ENCODE peak calls at places on chromosomes 6 and 20, in eight cellular contexts. H is upper lobe of right lung, N is epithelial cell of proximal tubule, Q is AG10803, P is sigmoid colon, D is lower leg skin, A is ovary, M is dorsolateral prefrontal cortex. E is an unnamed sample.

GRCh38 chr6:34223381-34223963 is 13.2 kb upstream of the HMGA1 start:
- DNase-seq in A (peak; percentile 55), M (no peak), D (peak; percentile 86), Q (no peak), H (peak; percentile 70), N (no peak), P (no peak), E (no peak)

GRCh38 chr20:15236812-15237211 is 899.4 kb upstream of the FLRT3 start:
- DNase-seq in D (no peak), M (no peak), A (no peak), Q (peak; percentile 59), H (no peak), N (no peak), P (no peak), E (no peak)

GRCh38 chr6:161393839-161394364 is 120.0 kb upstream of the AGPAT4 start:
- DNase-seq in A (no peak), Q (peak; percentile 90), M (peak; percentile 75), P (no peak), H (no peak), N (peak; percentile 68), D (no peak), E (no peak)

GRCh38 chr20:18694071-18694470 is 106.2 kb downstream of the DTD1 start:
- DNase-seq in D (no peak), H (no peak), N (no peak), M (no peak), Q (no peak), P (no peak), A (no peak), E (no peak)

GRCh38 chr6:82458147-82458546 is 94.5 kb downstream of the TPBG start:
- DNase-seq in D (no peak), M (no peak), P (no peak), Q (no peak), N (no peak), H (no peak), A (no peak), E (no peak)

GRCh38 chr6:25050356-25050755 is 114.6 kb upstream of the RIPOR2 start:
- DNase-seq in A (no peak), H (no peak), P (no peak), D (no peak), Q (peak; percentile 76), N (no peak), M (peak; percentile 76), E (no peak)

GRCh38 chr6:18091382-18091781 is 31.1 kb downstream of the NHLRC1 start:
- DNase-seq in D (no peak), P (no peak), M (no peak), H (no peak), A (no peak), Q (no peak), N (no peak), E (no peak)

GRCh38 chr6:36656441-36656840 is 22.1 kb upstream of the CDKN1A start:
- DNase-seq in D (no peak), M (no peak), Q (no peak), A (no peak), H (no peak), P (no peak), N (peak; percentile 97), E (no peak)

GRCh38 chr20:676315-676937 is 824 bp upstream of the SCRT2 start:
- DNase-seq in D (no peak), Q (no peak), P (no peak), A (no peak), H (no peak), M (no peak), N (no peak), E (no peak)

GRCh38 chr6:87287251-87287650 is 35.1 kb upstream of the SMIM8 start:
- DNase-seq in N (no peak), P (no peak), H (no peak), D (no peak), A (no peak), Q (peak; percentile 7), M (no peak), E (no peak)

GRCh38 chr6:28943557-28944411 is 20.0 kb upstream of the TRIM27 start:
- DNase-seq in H (peak; percentile 87), N (no peak), P (peak; percentile 81), D (peak; percentile 90), A (peak; percentile 57), M (peak; percentile 78), Q (peak; percentile 78), E (no peak)

GRCh38 chr6:15327271-15327670 is 81.4 kb downstream of the JARID2 start:
- DNase-seq in A (no peak), N (no peak), P (no peak), Q (no peak), M (no peak), H (no peak), D (no peak), E (no peak)

GRCh38 chr6:107695061-107695715 is 128.9 kb downstream of the SCML4 start:
- DNase-seq in D (peak; percentile 9), M (no peak), A (no peak), N (no peak), H (no peak), Q (peak; percentile 14), P (no peak), E (no peak)

GRCh38 chr6:2744206-2744771 is 6.4 kb downstream of the MYLK4 start:
- DNase-seq in M (peak; percentile 57), D (no peak), Q (no peak), N (no peak), A (no peak), H (no peak), P (no peak), E (no peak)
- TF ChIP-seq CTCF in M (no peak), D (no peak), Q (peak; percentile 40), N (peak; percentile 64), A (no peak), H (no peak), P (no peak), E (peak; percentile 77)

GRCh38 chr6:89944826-89945407 is 50.6 kb downstream of the GJA10 start:
- DNase-seq in N (no peak), A (no peak), D (no peak), P (no peak), M (no peak), H (no peak), Q (peak; percentile 8), E (no peak)
- TF ChIP-seq CTCF in N (peak; percentile 55), A (no peak), D (no peak), P (no peak), M (no peak), H (peak; percentile 45), Q (peak; percentile 53), E (peak; percentile 74)

DNA sequence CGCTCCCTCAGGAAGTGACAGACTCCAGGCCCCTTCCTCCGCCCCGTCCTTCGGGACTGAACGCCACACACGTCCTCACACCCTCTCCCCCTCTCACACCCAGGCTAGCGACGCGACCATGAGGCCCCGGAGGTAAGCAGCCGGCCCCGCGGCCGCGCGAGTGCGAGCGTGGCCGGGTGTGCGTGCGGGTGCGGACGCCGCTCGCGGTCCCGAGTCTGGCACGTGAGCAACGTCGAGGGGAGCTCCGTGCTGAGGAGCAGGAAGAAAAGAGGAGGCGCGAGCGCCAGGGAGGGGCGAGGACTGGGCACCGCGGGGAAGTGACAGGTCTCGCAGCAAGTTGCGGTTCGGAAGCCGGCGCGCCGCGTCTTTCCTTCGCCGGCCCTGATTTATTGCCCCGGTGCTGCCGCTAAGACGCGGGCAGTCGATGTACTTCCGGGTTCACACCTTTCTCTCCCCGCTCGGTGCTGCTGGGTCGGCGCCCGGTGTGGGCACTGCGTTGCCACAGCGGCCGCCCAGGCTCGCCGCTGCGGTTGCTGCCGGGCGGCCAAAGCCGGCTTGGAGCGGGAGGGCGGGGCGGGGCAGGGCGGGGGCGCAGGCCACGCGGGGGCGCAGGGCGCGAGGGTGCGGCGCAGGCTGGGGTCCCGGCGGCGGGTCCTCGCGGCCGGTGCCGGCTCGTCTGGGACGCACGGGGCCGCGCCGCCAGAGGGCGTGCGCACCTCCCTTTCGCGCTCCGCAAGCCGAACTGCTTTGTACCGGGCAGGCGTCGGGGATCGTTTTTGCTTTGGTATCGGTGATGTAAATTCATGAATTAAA is 15.8 kb upstream of the LIN28B start:
- DNase-seq in H (no peak), A (peak; percentile 27), D (no peak), N (no peak), Q (peak; percentile 17), P (no peak), M (peak; percentile 63), E (peak; percentile 84)
- TF ChIP-seq CTCF in H (peak; percentile 30), A (no peak), D (no peak), N (peak; percentile 32), Q (peak; percentile 43), P (no peak), M (peak; percentile 32), E (peak; percentile 81)

GRCh38 chr6:11123978-11124377 is 12.5 kb upstream of the ERVFRD-1 start:
- DNase-seq in P (no peak), N (no peak), D (no peak), A (no peak), H (no peak), M (no peak), Q (no peak), E (no peak)
- TF ChIP-seq CTCF in P (no peak), N (peak; percentile 21), D (no peak), A (no peak), H (no peak), M (no peak), Q (no peak), E (peak; percentile 54)

DNA sequence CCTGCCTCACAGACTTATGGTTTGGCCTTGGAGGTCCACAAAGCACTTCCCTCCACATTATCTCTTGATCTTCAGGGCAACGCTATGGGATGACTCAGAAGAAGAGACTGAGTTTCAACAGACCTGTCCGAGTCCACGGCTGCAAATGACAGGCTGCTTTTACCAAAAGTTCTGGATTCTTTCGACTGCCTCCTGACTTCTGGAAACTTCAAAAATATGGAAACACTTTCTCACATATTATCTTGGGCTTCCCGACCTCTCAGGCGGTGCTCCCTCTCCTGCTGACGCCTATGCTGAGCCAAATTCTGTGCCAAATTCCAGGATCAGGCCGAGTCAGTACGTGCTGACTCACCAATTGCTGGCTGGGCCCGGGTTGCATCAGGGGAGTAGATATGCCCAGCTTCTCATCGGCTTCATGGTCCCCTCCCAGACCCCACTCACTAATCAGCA is 190.2 kb downstream of the BMP7 start:
- DNase-seq in H (peak; percentile 16), Q (peak; percentile 82), A (no peak), P (no peak), M (no peak), D (no peak), N (no peak), E (no peak)
- TF ChIP-seq CTCF in H (no peak), Q (no peak), A (no peak), P (no peak), M (no peak), D (no peak), N (no peak), E (no peak)

GRCh38 chr20:44521484-44522481 is at the start of gene SERINC3:
- DNase-seq in N (peak; percentile 61), M (peak; percentile 95), P (peak; percentile 99), A (peak; percentile 96), H (peak; percentile 98), D (peak; percentile 99), Q (peak; percentile 93), E (peak; percentile 96)
- TF ChIP-seq CTCF in N (peak; percentile 21), M (no peak), P (no peak), A (peak; percentile 18), H (no peak), D (no peak), Q (peak; percentile 22), E (peak; percentile 74)

GRCh38 chr6:138272543-138273305 is 54.4 kb upstream of the PBOV1 start:
- DNase-seq in D (no peak), H (no peak), Q (no peak), M (no peak), P (no peak), A (no peak), N (no peak), E (no peak)

GRCh38 chr6:138275976-138276375 is 57.7 kb upstream of the PBOV1 start:
- DNase-seq in H (no peak), Q (no peak), P (no peak), D (no peak), M (no peak), N (no peak), A (no peak), E (no peak)

GRCh38 chr6:138277835-138278234 is 59.5 kb upstream of the PBOV1 start:
- DNase-seq in A (no peak), P (no peak), H (no peak), Q (no peak), N (no peak), D (no peak), M (no peak), E (no peak)

GRCh38 chr6:138278326-138278725 is 60.0 kb upstream of the PBOV1 start:
- DNase-seq in N (no peak), H (no peak), D (no peak), Q (peak; percentile 23), P (no peak), A (no peak), M (peak; percentile 78), E (no peak)
- TF ChIP-seq CTCF in N (peak; percentile 57), H (peak; percentile 16), D (no peak), Q (peak; percentile 52), P (no peak), A (no peak), M (peak; percentile 61), E (peak; percentile 60)